ENCODE peak calls at places on chromosomes 7 and 10, in five cellular contexts. One of them, this sample, is unnamed.

GRCh38 chr10:109062371-109062770 is 860.9 kb downstream of the XPNPEP1 start:
- DNase-seq in HCT116: no peak
- DNase-seq in GM23338: no peak
- DNase-seq in Panc1: no peak
- DNase-seq in HepG2: no peak
- DNase-seq in this sample: no peak

GRCh38 chr10:44961231-44961571 is 1.6 kb downstream of the RASSF4 start:
- DNase-seq in HCT116: no peak
- DNase-seq in HepG2: no peak
- DNase-seq in Panc1: no peak
- DNase-seq in GM23338: no peak
- DNase-seq in this sample: no peak

GRCh38 chr10:74888947-74889661 is 62.7 kb downstream of the KAT6B start:
- DNase-seq in GM23338: peak
- DNase-seq in HCT116: peak
- DNase-seq in Panc1: peak
- DNase-seq in HepG2: peak
- DNase-seq in this sample: no peak

GRCh38 chr10:70487824-70488223 is 9.3 kb downstream of the PALD1 start:
- DNase-seq in Panc1: no peak
- DNase-seq in GM23338: no peak
- DNase-seq in HCT116: no peak
- DNase-seq in HepG2: no peak
- DNase-seq in this sample: no peak

GRCh38 chr7:22853674-22854157 is 31.1 kb upstream of the TOMM7 start:
- DNase-seq in HepG2: no peak
- DNase-seq in HCT116: peak
- DNase-seq in GM23338: peak
- DNase-seq in Panc1: no peak
- DNase-seq in this sample: no peak

GRCh38 chr10:129694184-129694583 is 227.1 kb downstream of the MGMT start:
- DNase-seq in HCT116: no peak
- DNase-seq in Panc1: no peak
- DNase-seq in GM23338: no peak
- DNase-seq in HepG2: no peak
- DNase-seq in this sample: no peak

GRCh38 chr7:142460402-142461117 is 202.7 kb upstream of the PRSS58 start:
- DNase-seq in GM23338: no peak
- DNase-seq in Panc1: no peak
- DNase-seq in HCT116: no peak
- DNase-seq in HepG2: no peak
- DNase-seq in this sample: no peak

GRCh38 chr10:102401735-102402511 is 6.4 kb downstream of the NFKB2 start:
- DNase-seq in Panc1: no peak
- DNase-seq in HCT116: no peak
- DNase-seq in HepG2: no peak
- DNase-seq in GM23338: no peak
- DNase-seq in this sample: no peak

GRCh38 chr7:126440542-126440941 is 812.2 kb downstream of the GRM8 start:
- DNase-seq in HCT116: no peak
- DNase-seq in HepG2: no peak
- DNase-seq in GM23338: no peak
- DNase-seq in Panc1: no peak
- DNase-seq in this sample: no peak

GRCh38 chr7:875476-876076 is 778 bp upstream of the GET4 start:
- DNase-seq in GM23338: no peak
- DNase-seq in HepG2: no peak
- DNase-seq in HCT116: no peak
- DNase-seq in Panc1: no peak
- DNase-seq in this sample: no peak

GRCh38 chr7:41537024-41537423 is 165.9 kb downstream of the INHBA start:
- DNase-seq in HepG2: no peak
- DNase-seq in HCT116: no peak
- DNase-seq in GM23338: no peak
- DNase-seq in Panc1: no peak
- DNase-seq in this sample: no peak

GRCh38 chr7:156177396-156178055 is 365.3 kb upstream of the SHH start:
- DNase-seq in HepG2: no peak
- DNase-seq in HCT116: no peak
- DNase-seq in Panc1: no peak
- DNase-seq in GM23338: no peak
- DNase-seq in this sample: no peak

GRCh38 chr10:73863039-73863817 is 11.1 kb downstream of the CAMK2G start:
- DNase-seq in GM23338: no peak
- DNase-seq in HCT116: no peak
- DNase-seq in HepG2: no peak
- DNase-seq in Panc1: no peak
- DNase-seq in this sample: no peak

DNA sequence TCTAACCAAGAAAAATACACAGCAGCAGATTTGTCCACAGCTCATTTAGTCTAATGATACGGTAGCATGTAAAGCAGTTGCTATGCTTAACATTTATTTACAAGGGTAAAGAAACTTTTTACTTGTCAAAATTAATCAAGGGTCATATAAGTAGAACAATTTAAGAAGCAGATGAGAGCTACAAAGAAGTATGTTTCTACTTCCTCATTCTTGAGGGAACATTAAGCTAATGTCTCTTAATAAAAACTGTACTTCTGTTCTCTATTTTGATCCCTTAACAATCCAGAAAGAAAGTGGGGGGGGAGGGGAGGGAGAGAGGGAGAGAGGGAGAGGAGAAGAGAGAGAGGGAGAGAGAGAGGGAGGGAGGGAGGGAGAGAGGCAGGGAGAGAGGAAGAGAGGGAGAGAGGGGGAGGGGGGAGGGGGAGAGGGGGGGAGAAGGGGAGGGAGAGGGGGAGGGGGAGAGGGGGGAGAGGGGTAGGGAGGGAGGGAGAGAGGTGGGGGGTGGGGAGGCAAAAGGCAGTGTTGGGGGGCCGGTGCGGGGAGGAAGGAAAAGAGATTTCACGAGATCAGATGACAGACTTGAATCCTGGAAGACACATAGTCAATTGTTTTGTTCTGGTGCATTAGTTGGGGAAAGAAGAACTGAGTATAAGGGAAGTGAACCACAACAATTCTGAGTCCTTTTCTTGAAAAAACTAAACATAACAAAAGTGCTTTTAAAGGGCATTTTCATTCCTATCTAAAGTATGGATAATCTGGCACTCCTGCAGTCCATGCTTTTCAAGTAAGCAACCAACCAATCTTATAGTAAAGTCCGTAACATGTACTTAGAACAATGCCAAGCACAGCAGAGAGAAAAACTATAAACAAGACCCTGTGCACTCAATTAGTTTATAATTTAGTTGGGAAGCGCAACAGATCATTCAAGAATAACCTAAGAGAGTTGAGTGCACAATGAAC is 128.0 kb downstream of the USP6NL start:
- DNase-seq in HCT116: no peak
- DNase-seq in HepG2: no peak
- DNase-seq in GM23338: no peak
- DNase-seq in Panc1: no peak
- DNase-seq in this sample: no peak
- TF ChIP-seq POLR2AphosphoS5 in HCT116: no peak
- TF ChIP-seq POLR2AphosphoS5 in HepG2: no peak
- TF ChIP-seq POLR2AphosphoS5 in GM23338: no peak
- TF ChIP-seq POLR2AphosphoS5 in Panc1: no peak
- TF ChIP-seq POLR2AphosphoS5 in this sample: no peak

DNA sequence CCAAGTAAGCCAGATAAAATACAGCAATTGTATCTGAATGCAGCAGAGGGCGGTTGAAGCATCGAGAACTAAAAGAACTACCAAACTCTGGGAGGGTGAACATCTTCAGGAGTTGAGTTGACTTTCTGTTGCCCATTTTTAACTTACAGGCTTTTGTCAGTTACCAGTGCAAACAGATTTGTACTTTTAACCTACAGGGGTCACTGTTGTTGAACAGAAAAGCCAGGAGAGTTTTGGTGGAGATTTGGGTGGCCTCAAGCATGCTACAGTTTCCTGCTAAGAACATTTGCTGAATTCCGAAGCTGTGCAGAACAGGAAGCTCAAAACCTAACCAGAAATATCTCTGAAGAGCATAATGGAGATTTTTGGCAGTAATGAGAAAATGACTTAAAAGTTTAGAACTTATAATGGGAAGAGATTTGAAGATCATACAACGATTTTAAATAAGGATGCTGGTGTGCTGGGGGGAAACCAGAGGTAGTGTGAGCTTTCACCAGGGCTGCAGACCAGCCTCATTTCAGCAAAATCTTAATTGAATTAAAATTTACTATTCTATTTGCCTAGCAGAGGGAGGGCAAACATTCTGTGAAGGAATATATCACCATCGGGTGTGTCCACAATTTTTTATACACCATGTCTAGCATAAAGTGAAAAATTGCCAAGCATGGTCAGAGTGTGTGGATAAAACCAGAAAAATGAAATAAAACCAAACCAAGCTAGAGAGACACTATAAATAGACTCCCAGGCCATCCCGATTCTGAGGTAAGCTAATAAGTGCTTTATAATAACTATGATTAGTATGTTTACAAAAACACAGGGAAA is 208.6 kb upstream of the CCDC6 start:
- DNase-seq in Panc1: no peak
- DNase-seq in GM23338: peak
- DNase-seq in HCT116: peak
- DNase-seq in HepG2: peak
- DNase-seq in this sample: peak
- TF ChIP-seq REST in Panc1: no peak
- TF ChIP-seq REST in GM23338: no peak
- TF ChIP-seq REST in HCT116: no peak
- TF ChIP-seq REST in HepG2: no peak
- TF ChIP-seq REST in this sample: no peak

DNA sequence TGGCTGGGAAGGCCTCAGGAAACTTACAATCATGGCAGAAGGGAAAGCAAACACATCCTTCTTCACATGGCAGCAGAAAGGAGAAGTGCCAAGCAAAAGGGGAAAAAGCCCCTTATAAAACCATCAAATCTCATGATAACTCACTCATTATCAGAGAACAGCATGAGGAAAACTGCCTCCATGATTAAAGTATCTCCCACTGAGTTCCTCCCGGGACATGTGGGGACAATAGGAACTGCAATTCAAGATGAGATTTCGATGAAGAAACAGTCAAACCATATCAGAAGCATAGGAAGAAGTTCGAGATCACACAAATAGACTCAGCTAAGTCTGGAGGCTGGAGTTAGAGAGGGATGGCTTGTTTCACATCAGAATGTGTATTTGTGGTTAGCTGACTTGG is 869.4 kb upstream of the PHF14 start:
- DNase-seq in Panc1: no peak
- DNase-seq in HCT116: no peak
- DNase-seq in GM23338: peak
- DNase-seq in HepG2: no peak
- DNase-seq in this sample: no peak
- TF ChIP-seq CTCF in Panc1: no peak
- TF ChIP-seq CTCF in HCT116: no peak
- TF ChIP-seq CTCF in GM23338: peak
- TF ChIP-seq CTCF in HepG2: no peak
- TF ChIP-seq CTCF in this sample: no peak

GRCh38 chr10:6110136-6110535 is 21.3 kb downstream of the RBM17 start:
- DNase-seq in Panc1: no peak
- DNase-seq in HCT116: no peak
- DNase-seq in GM23338: no peak
- DNase-seq in HepG2: no peak
- DNase-seq in this sample: no peak

GRCh38 chr10:6108072-6108471 is 19.2 kb downstream of the RBM17 start:
- DNase-seq in HepG2: no peak
- DNase-seq in HCT116: no peak
- DNase-seq in Panc1: no peak
- DNase-seq in GM23338: no peak
- DNase-seq in this sample: no peak

GRCh38 chr10:6112893-6113292 is 24.1 kb downstream of the RBM17 start:
- DNase-seq in HCT116: no peak
- DNase-seq in HepG2: peak
- DNase-seq in GM23338: no peak
- DNase-seq in Panc1: no peak
- DNase-seq in this sample: no peak

GRCh38 chr10:6109444-6109775 is 20.6 kb downstream of the RBM17 start:
- DNase-seq in GM23338: no peak
- DNase-seq in Panc1: no peak
- DNase-seq in HCT116: no peak
- DNase-seq in HepG2: no peak
- DNase-seq in this sample: no peak

GRCh38 chr10:6108631-6109443 is 20.0 kb downstream of the RBM17 start:
- DNase-seq in HCT116: peak
- DNase-seq in HepG2: peak
- DNase-seq in GM23338: peak
- DNase-seq in Panc1: peak
- DNase-seq in this sample: no peak
- TF ChIP-seq POLR2AphosphoS5 in HCT116: no peak
- TF ChIP-seq POLR2AphosphoS5 in HepG2: no peak
- TF ChIP-seq POLR2AphosphoS5 in GM23338: peak
- TF ChIP-seq POLR2AphosphoS5 in Panc1: no peak
- TF ChIP-seq POLR2AphosphoS5 in this sample: no peak

DNA sequence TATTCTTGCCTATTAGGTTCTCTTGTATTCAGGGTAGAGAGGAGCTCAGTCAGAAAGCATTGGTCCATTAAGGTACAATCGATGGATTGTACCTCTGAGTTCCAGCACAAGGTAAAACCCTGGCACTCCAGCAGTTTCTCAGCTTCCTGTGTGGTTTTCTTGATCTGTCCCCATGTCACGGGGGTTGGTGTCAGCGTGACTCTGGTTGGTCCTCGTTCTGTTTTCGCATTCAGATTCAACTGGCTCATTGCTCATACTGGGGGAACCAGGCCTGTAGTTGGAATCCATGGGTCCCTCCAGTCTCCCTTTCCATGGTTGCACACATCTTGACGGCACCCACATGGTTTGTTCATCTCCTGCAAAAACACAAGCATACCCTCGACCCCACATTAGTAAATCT is 32.7 kb upstream of the RASGEF1A start:
- DNase-seq in Panc1: no peak
- DNase-seq in HepG2: no peak
- DNase-seq in HCT116: no peak
- DNase-seq in GM23338: no peak
- DNase-seq in this sample: no peak
- TF ChIP-seq REST in Panc1: no peak
- TF ChIP-seq REST in HepG2: no peak
- TF ChIP-seq REST in HCT116: no peak
- TF ChIP-seq REST in GM23338: no peak
- TF ChIP-seq REST in this sample: no peak